ENCODE peak calls at places on chromosome 15, in nine cellular contexts. One of them, this sample, is unnamed.

GRCh38 chr15:40500584-40501330 is 30.0 kb downstream of the CHST14 start:
- DNase-seq in right atrium auricular region: no peak
- DNase-seq in AG10803: peak; percentile 24
- DNase-seq in activated B cell treated with CpG ODN at 0.5 μM for 24 hours: no peak
- DNase-seq in body of pancreas: no peak
- DNase-seq in heart left ventricle: no peak
- DNase-seq in pancreas: no peak
- DNase-seq in choroid plexus epithelial cell: no peak
- DNase-seq in foreskin keratinocyte: no peak
- DNase-seq in this sample: peak; percentile 27

GRCh38 chr15:73941044-73941443 is 14.8 kb downstream of the LOXL1 start:
- DNase-seq in right atrium auricular region: peak; percentile 72
- DNase-seq in AG10803: peak; percentile 98
- DNase-seq in activated B cell treated with CpG ODN at 0.5 μM for 24 hours: no peak
- DNase-seq in body of pancreas: no peak
- DNase-seq in heart left ventricle: no peak
- DNase-seq in pancreas: no peak
- DNase-seq in choroid plexus epithelial cell: peak; percentile 91
- DNase-seq in foreskin keratinocyte: no peak
- DNase-seq in this sample: peak; percentile 91

GRCh38 chr15:25172691-25173090 is 217.9 kb downstream of the SNRPN start:
- DNase-seq in right atrium auricular region: peak; percentile 26
- DNase-seq in AG10803: no peak
- DNase-seq in activated B cell treated with CpG ODN at 0.5 μM for 24 hours: no peak
- DNase-seq in body of pancreas: peak; percentile 0
- DNase-seq in heart left ventricle: peak; percentile 4
- DNase-seq in pancreas: no peak
- DNase-seq in choroid plexus epithelial cell: no peak
- DNase-seq in foreskin keratinocyte: no peak
- DNase-seq in this sample: no peak

GRCh38 chr15:47184003-47184404 is 533.3 kb upstream of the SEMA6D start:
- DNase-seq in right atrium auricular region: no peak
- DNase-seq in AG10803: no peak
- DNase-seq in activated B cell treated with CpG ODN at 0.5 μM for 24 hours: no peak
- DNase-seq in body of pancreas: peak; percentile 45
- DNase-seq in heart left ventricle: no peak
- DNase-seq in pancreas: peak; percentile 18
- DNase-seq in choroid plexus epithelial cell: no peak
- DNase-seq in foreskin keratinocyte: peak; percentile 10
- DNase-seq in this sample: no peak

GRCh38 chr15:65920121-65920520 is 50.8 kb downstream of the RAB11A start:
- DNase-seq in right atrium auricular region: no peak
- DNase-seq in AG10803: no peak
- DNase-seq in activated B cell treated with CpG ODN at 0.5 μM for 24 hours: no peak
- DNase-seq in body of pancreas: peak; percentile 49
- DNase-seq in heart left ventricle: no peak
- DNase-seq in pancreas: no peak
- DNase-seq in choroid plexus epithelial cell: no peak
- DNase-seq in foreskin keratinocyte: no peak
- DNase-seq in this sample: no peak

GRCh38 chr15:100994597-100995446 is 75.7 kb downstream of the LRRK1 start:
- DNase-seq in right atrium auricular region: no peak
- DNase-seq in AG10803: no peak
- DNase-seq in activated B cell treated with CpG ODN at 0.5 μM for 24 hours: no peak
- DNase-seq in body of pancreas: no peak
- DNase-seq in heart left ventricle: no peak
- DNase-seq in pancreas: no peak
- DNase-seq in choroid plexus epithelial cell: no peak
- DNase-seq in foreskin keratinocyte: no peak
- DNase-seq in this sample: no peak

GRCh38 chr15:70478251-70478990 is 284.9 kb downstream of the UACA start:
- DNase-seq in right atrium auricular region: no peak
- DNase-seq in AG10803: no peak
- DNase-seq in activated B cell treated with CpG ODN at 0.5 μM for 24 hours: no peak
- DNase-seq in body of pancreas: no peak
- DNase-seq in heart left ventricle: peak; percentile 23
- DNase-seq in pancreas: no peak
- DNase-seq in choroid plexus epithelial cell: no peak
- DNase-seq in foreskin keratinocyte: no peak
- DNase-seq in this sample: no peak

GRCh38 chr15:66772604-66772966 is 70.5 kb downstream of the SMAD6 start:
- DNase-seq in right atrium auricular region: no peak
- DNase-seq in AG10803: no peak
- DNase-seq in activated B cell treated with CpG ODN at 0.5 μM for 24 hours: no peak
- DNase-seq in body of pancreas: no peak
- DNase-seq in heart left ventricle: no peak
- DNase-seq in pancreas: no peak
- DNase-seq in choroid plexus epithelial cell: no peak
- DNase-seq in foreskin keratinocyte: no peak
- DNase-seq in this sample: no peak

GRCh38 chr15:62545392-62546227 is 380.5 kb upstream of the C2CD4B start:
- DNase-seq in right atrium auricular region: peak; percentile 65
- DNase-seq in AG10803: peak; percentile 90
- DNase-seq in activated B cell treated with CpG ODN at 0.5 μM for 24 hours: no peak
- DNase-seq in body of pancreas: peak; percentile 52
- DNase-seq in heart left ventricle: peak; percentile 66
- DNase-seq in pancreas: no peak
- DNase-seq in choroid plexus epithelial cell: no peak
- DNase-seq in foreskin keratinocyte: peak; percentile 13
- DNase-seq in this sample: peak; percentile 79

GRCh38 chr15:64596701-64597468 is 136.5 kb downstream of the ZNF609 start:
- DNase-seq in right atrium auricular region: no peak
- DNase-seq in AG10803: peak; percentile 61
- DNase-seq in activated B cell treated with CpG ODN at 0.5 μM for 24 hours: no peak
- DNase-seq in body of pancreas: peak; percentile 35
- DNase-seq in heart left ventricle: peak; percentile 10
- DNase-seq in pancreas: no peak
- DNase-seq in choroid plexus epithelial cell: peak; percentile 79
- DNase-seq in foreskin keratinocyte: no peak
- DNase-seq in this sample: peak; percentile 80

GRCh38 chr15:62816342-62817059 is 226.0 kb upstream of the TPM1 start:
- DNase-seq in right atrium auricular region: no peak
- DNase-seq in AG10803: no peak
- DNase-seq in activated B cell treated with CpG ODN at 0.5 μM for 24 hours: no peak
- DNase-seq in body of pancreas: no peak
- DNase-seq in heart left ventricle: peak; percentile 23
- DNase-seq in pancreas: no peak
- DNase-seq in choroid plexus epithelial cell: no peak
- DNase-seq in foreskin keratinocyte: no peak
- DNase-seq in this sample: peak; percentile 42

GRCh38 chr15:58771621-58772235 is 626 bp downstream of the MINDY2 start:
- DNase-seq in right atrium auricular region: no peak
- DNase-seq in AG10803: no peak
- DNase-seq in activated B cell treated with CpG ODN at 0.5 μM for 24 hours: no peak
- DNase-seq in body of pancreas: peak; percentile 60
- DNase-seq in heart left ventricle: peak; percentile 46
- DNase-seq in pancreas: peak; percentile 58
- DNase-seq in choroid plexus epithelial cell: no peak
- DNase-seq in foreskin keratinocyte: peak; percentile 17
- DNase-seq in this sample: no peak

GRCh38 chr15:40085225-40085624 is 23.5 kb downstream of the BMF start:
- DNase-seq in right atrium auricular region: no peak
- DNase-seq in AG10803: no peak
- DNase-seq in activated B cell treated with CpG ODN at 0.5 μM for 24 hours: no peak
- DNase-seq in body of pancreas: no peak
- DNase-seq in heart left ventricle: no peak
- DNase-seq in pancreas: no peak
- DNase-seq in choroid plexus epithelial cell: no peak
- DNase-seq in foreskin keratinocyte: no peak
- DNase-seq in this sample: no peak

GRCh38 chr15:82536409-82537350 is 3.6 kb downstream of the RPS17 start:
- DNase-seq in right atrium auricular region: no peak
- DNase-seq in AG10803: no peak
- DNase-seq in activated B cell treated with CpG ODN at 0.5 μM for 24 hours: no peak
- DNase-seq in body of pancreas: no peak
- DNase-seq in heart left ventricle: no peak
- DNase-seq in pancreas: no peak
- DNase-seq in choroid plexus epithelial cell: peak; percentile 25
- DNase-seq in foreskin keratinocyte: no peak
- DNase-seq in this sample: peak; percentile 29

GRCh38 chr15:94083467-94083991 is 147.8 kb upstream of the MCTP2 start:
- DNase-seq in right atrium auricular region: no peak
- DNase-seq in AG10803: peak; percentile 68
- DNase-seq in activated B cell treated with CpG ODN at 0.5 μM for 24 hours: no peak
- DNase-seq in body of pancreas: no peak
- DNase-seq in heart left ventricle: no peak
- DNase-seq in pancreas: no peak
- DNase-seq in choroid plexus epithelial cell: peak; percentile 60
- DNase-seq in foreskin keratinocyte: no peak
- DNase-seq in this sample: peak; percentile 59

GRCh38 chr15:43872416-43873020 is 45.7 kb downstream of the WDR76 start:
- DNase-seq in right atrium auricular region: no peak
- DNase-seq in AG10803: peak; percentile 83
- DNase-seq in activated B cell treated with CpG ODN at 0.5 μM for 24 hours: no peak
- DNase-seq in body of pancreas: peak; percentile 67
- DNase-seq in heart left ventricle: peak; percentile 31
- DNase-seq in pancreas: peak; percentile 53
- DNase-seq in choroid plexus epithelial cell: peak; percentile 92
- DNase-seq in foreskin keratinocyte: no peak
- DNase-seq in this sample: peak; percentile 90
- TF ChIP-seq CTCF in right atrium auricular region: peak; percentile 70
- TF ChIP-seq CTCF in AG10803: peak; percentile 90
- TF ChIP-seq CTCF in activated B cell treated with CpG ODN at 0.5 μM for 24 hours: no peak
- TF ChIP-seq CTCF in body of pancreas: peak; percentile 44
- TF ChIP-seq CTCF in heart left ventricle: peak; percentile 29
- TF ChIP-seq CTCF in pancreas: peak; percentile 25
- TF ChIP-seq CTCF in choroid plexus epithelial cell: peak; percentile 79
- TF ChIP-seq CTCF in foreskin keratinocyte: peak; percentile 71
- TF ChIP-seq CTCF in this sample: peak; percentile 78

GRCh38 chr15:50251638-50252182 is 13.8 kb downstream of the HDC start:
- DNase-seq in right atrium auricular region: no peak
- DNase-seq in AG10803: no peak
- DNase-seq in activated B cell treated with CpG ODN at 0.5 μM for 24 hours: no peak
- DNase-seq in body of pancreas: no peak
- DNase-seq in heart left ventricle: no peak
- DNase-seq in pancreas: no peak
- DNase-seq in choroid plexus epithelial cell: no peak
- DNase-seq in foreskin keratinocyte: no peak
- DNase-seq in this sample: no peak
- TF ChIP-seq CTCF in right atrium auricular region: no peak
- TF ChIP-seq CTCF in AG10803: no peak
- TF ChIP-seq CTCF in activated B cell treated with CpG ODN at 0.5 μM for 24 hours: no peak
- TF ChIP-seq CTCF in body of pancreas: no peak
- TF ChIP-seq CTCF in heart left ventricle: no peak
- TF ChIP-seq CTCF in pancreas: no peak
- TF ChIP-seq CTCF in choroid plexus epithelial cell: no peak
- TF ChIP-seq CTCF in foreskin keratinocyte: no peak
- TF ChIP-seq CTCF in this sample: no peak

GRCh38 chr15:44580105-44580504 is 43.2 kb downstream of the EIF3J start:
- DNase-seq in right atrium auricular region: no peak
- DNase-seq in AG10803: no peak
- DNase-seq in activated B cell treated with CpG ODN at 0.5 μM for 24 hours: no peak
- DNase-seq in body of pancreas: no peak
- DNase-seq in heart left ventricle: no peak
- DNase-seq in pancreas: no peak
- DNase-seq in choroid plexus epithelial cell: no peak
- DNase-seq in foreskin keratinocyte: no peak
- DNase-seq in this sample: no peak

GRCh38 chr15:44569316-44569715 is 32.4 kb downstream of the EIF3J start:
- DNase-seq in right atrium auricular region: no peak
- DNase-seq in AG10803: no peak
- DNase-seq in activated B cell treated with CpG ODN at 0.5 μM for 24 hours: no peak
- DNase-seq in body of pancreas: no peak
- DNase-seq in heart left ventricle: no peak
- DNase-seq in pancreas: no peak
- DNase-seq in choroid plexus epithelial cell: no peak
- DNase-seq in foreskin keratinocyte: no peak
- DNase-seq in this sample: no peak

GRCh38 chr15:44573386-44573785 is 36.4 kb downstream of the EIF3J start:
- DNase-seq in right atrium auricular region: no peak
- DNase-seq in AG10803: no peak
- DNase-seq in activated B cell treated with CpG ODN at 0.5 μM for 24 hours: no peak
- DNase-seq in body of pancreas: no peak
- DNase-seq in heart left ventricle: no peak
- DNase-seq in pancreas: no peak
- DNase-seq in choroid plexus epithelial cell: no peak
- DNase-seq in foreskin keratinocyte: no peak
- DNase-seq in this sample: no peak

DNA sequence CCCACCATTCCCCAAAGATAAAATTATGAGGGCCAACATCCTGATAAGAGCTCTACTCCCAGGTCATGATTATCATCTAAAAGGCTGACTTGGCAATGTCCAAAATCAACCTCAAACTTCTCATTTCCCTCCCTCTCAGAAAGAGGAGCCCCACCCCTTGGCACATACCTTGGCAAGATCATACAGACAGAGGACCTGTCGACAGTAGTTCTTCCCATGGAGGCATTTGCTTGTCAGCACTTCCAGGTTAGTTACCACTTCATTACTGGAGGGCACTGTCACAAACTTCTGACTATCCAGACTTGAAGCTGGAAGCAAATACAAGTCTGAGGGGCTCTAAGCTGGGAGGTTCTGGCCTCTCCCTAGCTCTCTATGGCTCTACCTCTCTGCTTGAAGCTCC is 37.8 kb downstream of the EIF3J start:
- DNase-seq in right atrium auricular region: no peak
- DNase-seq in AG10803: no peak
- DNase-seq in activated B cell treated with CpG ODN at 0.5 μM for 24 hours: no peak
- DNase-seq in body of pancreas: no peak
- DNase-seq in heart left ventricle: no peak
- DNase-seq in pancreas: no peak
- DNase-seq in choroid plexus epithelial cell: no peak
- DNase-seq in foreskin keratinocyte: no peak
- DNase-seq in this sample: no peak
- TF ChIP-seq CTCF in right atrium auricular region: no peak
- TF ChIP-seq CTCF in AG10803: no peak
- TF ChIP-seq CTCF in activated B cell treated with CpG ODN at 0.5 μM for 24 hours: no peak
- TF ChIP-seq CTCF in body of pancreas: no peak
- TF ChIP-seq CTCF in heart left ventricle: no peak
- TF ChIP-seq CTCF in pancreas: no peak
- TF ChIP-seq CTCF in choroid plexus epithelial cell: no peak
- TF ChIP-seq CTCF in foreskin keratinocyte: no peak
- TF ChIP-seq CTCF in this sample: no peak

GRCh38 chr15:48964898-48965297 is 1.2 kb upstream of the SHC4 start:
- DNase-seq in right atrium auricular region: no peak
- DNase-seq in AG10803: no peak
- DNase-seq in activated B cell treated with CpG ODN at 0.5 μM for 24 hours: no peak
- DNase-seq in body of pancreas: no peak
- DNase-seq in heart left ventricle: no peak
- DNase-seq in pancreas: no peak
- DNase-seq in choroid plexus epithelial cell: no peak
- DNase-seq in foreskin keratinocyte: no peak
- DNase-seq in this sample: no peak

GRCh38 chr15:48968066-48968465 is 4.3 kb upstream of the SHC4 start:
- DNase-seq in right atrium auricular region: no peak
- DNase-seq in AG10803: no peak
- DNase-seq in activated B cell treated with CpG ODN at 0.5 μM for 24 hours: no peak
- DNase-seq in body of pancreas: no peak
- DNase-seq in heart left ventricle: no peak
- DNase-seq in pancreas: no peak
- DNase-seq in choroid plexus epithelial cell: no peak
- DNase-seq in foreskin keratinocyte: no peak
- DNase-seq in this sample: no peak

GRCh38 chr15:48967336-48967735 is 3.6 kb upstream of the SHC4 start:
- DNase-seq in right atrium auricular region: no peak
- DNase-seq in AG10803: no peak
- DNase-seq in activated B cell treated with CpG ODN at 0.5 μM for 24 hours: no peak
- DNase-seq in body of pancreas: no peak
- DNase-seq in heart left ventricle: no peak
- DNase-seq in pancreas: no peak
- DNase-seq in choroid plexus epithelial cell: no peak
- DNase-seq in foreskin keratinocyte: no peak
- DNase-seq in this sample: no peak

GRCh38 chr15:48966595-48967301 is 3.0 kb upstream of the SHC4 start:
- DNase-seq in right atrium auricular region: no peak
- DNase-seq in AG10803: peak; percentile 60
- DNase-seq in activated B cell treated with CpG ODN at 0.5 μM for 24 hours: no peak
- DNase-seq in body of pancreas: no peak
- DNase-seq in heart left ventricle: no peak
- DNase-seq in pancreas: no peak
- DNase-seq in choroid plexus epithelial cell: peak; percentile 65
- DNase-seq in foreskin keratinocyte: peak; percentile 80
- DNase-seq in this sample: peak; percentile 29

GRCh38 chr15:48965972-48966371 is 2.3 kb upstream of the SHC4 start:
- DNase-seq in right atrium auricular region: no peak
- DNase-seq in AG10803: peak; percentile 77
- DNase-seq in activated B cell treated with CpG ODN at 0.5 μM for 24 hours: no peak
- DNase-seq in body of pancreas: no peak
- DNase-seq in heart left ventricle: no peak
- DNase-seq in pancreas: no peak
- DNase-seq in choroid plexus epithelial cell: peak; percentile 83
- DNase-seq in foreskin keratinocyte: peak; percentile 53
- DNase-seq in this sample: peak; percentile 85
- TF ChIP-seq CTCF in right atrium auricular region: peak; percentile 12
- TF ChIP-seq CTCF in AG10803: peak; percentile 17
- TF ChIP-seq CTCF in activated B cell treated with CpG ODN at 0.5 μM for 24 hours: no peak
- TF ChIP-seq CTCF in body of pancreas: no peak
- TF ChIP-seq CTCF in heart left ventricle: no peak
- TF ChIP-seq CTCF in pancreas: no peak
- TF ChIP-seq CTCF in choroid plexus epithelial cell: peak; percentile 65
- TF ChIP-seq CTCF in foreskin keratinocyte: peak; percentile 73
- TF ChIP-seq CTCF in this sample: peak; percentile 41